ENCODE peak calls at places on chromosome 10, in four cellular contexts. E is tibial artery, P is germinal center, F is MV-4-11. C is an unnamed sample.

GRCh38 chr10:89458760-89459159 is 44.4 kb downstream of the IFIT5 start:
- DNase-seq in E (no peak), P (no peak), F (no peak), C (no peak)

GRCh38 chr10:95201736-95202135 is 7.7 kb downstream of the ACSM6 start:
- DNase-seq in E (no peak), P (no peak), F (no peak), C (no peak)

GRCh38 chr10:125162181-125162906 is 2.0 kb upstream of the CTBP2 start:
- DNase-seq in E (peak), P (no peak), F (no peak), C (no peak)

GRCh38 chr10:32687116-32687515 is 241.2 kb downstream of the CCDC7 start:
- DNase-seq in E (no peak), P (no peak), F (no peak), C (no peak)

GRCh38 chr10:27240212-27240890 is at the start of gene ACBD5:
- DNase-seq in E (peak), P (peak), F (peak), C (peak)

GRCh38 chr10:124653811-124654651 is 90.1 kb downstream of the FAM53B start:
- DNase-seq in E (peak), P (no peak), F (no peak), C (no peak)

GRCh38 chr10:89963446-89964102 is 262.2 kb downstream of the KIF20B start:
- DNase-seq in E (no peak), P (no peak), F (no peak), C (no peak)

GRCh38 chr10:33421789-33422188 is 87.3 kb upstream of the NRP1 start:
- DNase-seq in E (peak), P (no peak), F (no peak), C (no peak)

GRCh38 chr10:99534456-99534938 is 1.8 kb downstream of the NKX2-3 start:
- DNase-seq in E (no peak), P (no peak), F (no peak), C (no peak)

GRCh38 chr10:132389631-132390454 is 7.2 kb upstream of the PWWP2B start:
- DNase-seq in E (peak), P (no peak), F (peak), C (peak)

GRCh38 chr10:4202936-4203335 is 417.9 kb upstream of the KLF6 start:
- DNase-seq in E (no peak), P (no peak), F (no peak), C (no peak)